ENCODE peak calls at places on chromosomes 6 and 20, in four cellular contexts. J is epithelial cell of esophagus, Y is astrocyte of the spinal cord, Z is GM12865. W is an unnamed sample.

GRCh38 chr6:169723991-169724553 is at the start of gene PHF10:
- DNase-seq in J (peak), Y (no peak), Z (peak), W (peak)

GRCh38 chr6:155495011-155495768 is 39.6 kb upstream of the NOX3 start:
- DNase-seq in J (peak), Y (peak), Z (no peak), W (no peak)

GRCh38 chr6:17932362-17932852 is 55.0 kb downstream of the KIF13A start:
- DNase-seq in J (peak), Y (peak), Z (no peak), W (no peak)

GRCh38 chr20:35447082-35447789 is 8.2 kb upstream of the CEP250 start:
- DNase-seq in J (peak), Y (peak), Z (peak), W (peak)

GRCh38 chr20:37382539-37383120 is 36.7 kb downstream of the SRC start:
- DNase-seq in J (no peak), Y (no peak), Z (no peak), W (no peak)

GRCh38 chr6:147058786-147059434 is 145.3 kb upstream of the STXBP5 start:
- DNase-seq in J (peak), Y (no peak), Z (no peak), W (no peak)

GRCh38 chr20:2123720-2124119 is 22.1 kb downstream of the STK35 start:
- DNase-seq in J (no peak), Y (no peak), Z (no peak), W (no peak)

GRCh38 chr6:12296255-12296573 is 6.1 kb downstream of the EDN1 start:
- DNase-seq in J (peak), Y (peak), Z (no peak), W (no peak)

GRCh38 chr6:111727798-111728197 is 122.1 kb upstream of the TRAF3IP2 start:
- DNase-seq in J (no peak), Y (peak), Z (no peak), W (no peak)

GRCh38 chr20:24917797-24918578 is 31.1 kb upstream of the CST7 start:
- DNase-seq in J (peak), Y (peak), Z (peak), W (peak)

GRCh38 chr6:38509713-38510112 is 130.0 kb downstream of the BTBD9 start:
- DNase-seq in J (peak), Y (peak), Z (no peak), W (no peak)

GRCh38 chr6:136969930-136970329 is 47.8 kb downstream of the SLC35D3 start:
- DNase-seq in J (peak), Y (no peak), Z (no peak), W (no peak)

GRCh38 chr6:144352310-144352709 is 67.2 kb downstream of the UTRN start:
- DNase-seq in J (no peak), Y (no peak), Z (peak), W (no peak)

GRCh38 chr20:48774696-48775095 is 53.1 kb downstream of the PREX1 start:
- DNase-seq in J (no peak), Y (no peak), Z (no peak), W (no peak)

GRCh38 chr20:36369739-36370138 is 63.6 kb downstream of the DLGAP4 start:
- DNase-seq in J (no peak), Y (no peak), Z (no peak), W (no peak)

GRCh38 chr20:1187605-1188171 is 2.9 kb upstream of the TMEM74B start:
- DNase-seq in J (no peak), Y (no peak), Z (no peak), W (no peak)

GRCh38 chr20:57658447-57659130 is 38.4 kb upstream of the ZBP1 start:
- DNase-seq in J (no peak), Y (no peak), Z (no peak), W (no peak)

GRCh38 chr6:167115054-167115453 is 7.8 kb upstream of the CCR6 start:
- DNase-seq in J (no peak), Y (no peak), Z (no peak), W (no peak)

GRCh38 chr6:158219229-158219628 is 51.1 kb downstream of the GTF2H5 start:
- DNase-seq in J (peak), Y (peak), Z (no peak), W (no peak)

GRCh38 chr6:146871613-146872465 is 273.1 kb downstream of the ADGB start:
- DNase-seq in J (no peak), Y (peak), Z (no peak), W (no peak)

GRCh38 chr6:137699036-137699683 is 167.9 kb upstream of the TNFAIP3 start:
- DNase-seq in J (peak), Y (no peak), Z (peak), W (no peak)

GRCh38 chr20:10536531-10536930 is 101.4 kb downstream of the SLX4IP start:
- DNase-seq in J (peak), Y (peak), Z (no peak), W (no peak)

GRCh38 chr6:76351275-76351674 is 278.8 kb upstream of the IMPG1 start:
- DNase-seq in J (peak), Y (no peak), Z (peak), W (no peak)

GRCh38 chr20:32181606-32182005 is 25.9 kb downstream of the PLAGL2 start:
- DNase-seq in J (no peak), Y (no peak), Z (no peak), W (no peak)

GRCh38 chr6:28281288-28282064 is at the start of gene PGBD1:
- DNase-seq in J (peak), Y (peak), Z (peak), W (peak)

GRCh38 chr6:87274660-87275273 is 47.6 kb upstream of the SMIM8 start:
- DNase-seq in J (peak), Y (peak), Z (no peak), W (no peak)

GRCh38 chr20:51164732-51165530 is 142.0 kb upstream of the KCNG1 start:
- DNase-seq in J (no peak), Y (no peak), Z (no peak), W (no peak)

GRCh38 chr20:43761396-43762340 is 34.9 kb upstream of the GTSF1L start:
- DNase-seq in J (peak), Y (peak), Z (no peak), W (no peak)

GRCh38 chr20:50434653-50435396 is 75.4 kb upstream of the PTPN1 start:
- DNase-seq in J (peak), Y (peak), Z (no peak), W (no peak)

GRCh38 chr6:165049362-165049761 is 260.0 kb downstream of the C6orf118 start:
- DNase-seq in J (peak), Y (no peak), Z (peak), W (no peak)

GRCh38 chr20:44271915-44272663 is 25.0 kb downstream of the GDAP1L1 start:
- DNase-seq in J (no peak), Y (no peak), Z (no peak), W (no peak)

GRCh38 chr20:7937328-7937727 is 2.9 kb downstream of the HAO1 start:
- DNase-seq in J (no peak), Y (no peak), Z (no peak), W (no peak)

GRCh38 chr6:1481326-1481725 is 92.0 kb downstream of the FOXF2 start:
- DNase-seq in J (peak), Y (peak), Z (no peak), W (no peak)

GRCh38 chr20:41456341-41456740 is 89.7 kb upstream of the EMILIN3 start:
- DNase-seq in J (no peak), Y (no peak), Z (no peak), W (no peak)

GRCh38 chr20:44594730-44595129 is 12.4 kb downstream of the PKIG start:
- DNase-seq in J (peak), Y (peak), Z (peak), W (no peak)

GRCh38 chr20:3237958-3238615 is 903 bp downstream of the SLC4A11 start:
- DNase-seq in J (no peak), Y (no peak), Z (no peak), W (no peak)

GRCh38 chr6:156057869-156058268 is 602.2 kb upstream of the NOX3 start:
- DNase-seq in J (no peak), Y (peak), Z (no peak), W (no peak)

DNA sequence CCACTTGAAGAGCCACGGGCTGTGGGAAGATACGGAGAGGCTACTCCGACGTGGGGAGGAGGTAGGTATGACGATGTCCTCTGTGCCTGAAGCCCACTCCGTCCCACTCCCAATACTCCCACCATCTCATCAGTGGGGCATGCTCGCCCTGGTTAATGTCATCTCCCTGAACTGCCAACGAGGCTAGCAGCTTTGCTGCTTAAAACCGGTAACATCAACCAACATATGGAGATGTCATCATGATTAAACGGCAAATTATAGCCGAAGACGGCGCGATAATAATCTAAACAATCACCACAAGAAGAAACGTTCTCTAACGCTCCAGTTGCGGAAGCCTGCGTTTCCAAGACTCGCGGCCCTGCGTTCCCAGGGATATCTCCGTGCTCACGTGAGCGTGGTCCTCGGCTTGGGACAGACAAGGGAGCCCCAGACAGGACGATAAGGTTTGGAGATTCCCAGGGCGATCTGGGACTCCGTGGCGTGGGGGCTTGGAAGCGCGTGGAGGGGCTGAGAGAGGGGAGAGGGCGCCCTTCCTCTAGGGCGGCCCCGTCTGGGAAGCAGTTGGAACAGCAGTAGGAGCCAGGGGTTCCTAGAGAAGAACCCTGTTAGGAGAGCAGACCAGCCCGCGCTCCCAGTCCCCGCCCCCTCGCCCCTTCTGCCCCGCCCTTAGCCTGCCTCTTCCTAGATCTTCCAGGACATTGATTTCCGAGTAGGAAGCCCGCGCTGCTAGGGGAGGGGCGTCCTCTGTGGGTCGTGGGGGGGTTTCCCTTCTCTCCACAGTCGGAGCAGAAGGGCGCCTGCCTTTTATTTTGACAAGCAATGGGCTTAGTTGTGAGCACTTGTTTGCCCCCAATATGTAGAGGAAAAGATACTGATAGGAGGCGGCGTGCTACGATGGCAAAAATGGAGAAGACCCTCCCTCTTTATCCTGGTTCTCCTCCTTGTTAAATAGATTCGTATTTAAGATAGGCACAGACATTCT is 10.7 kb downstream of the NRN1 start:
- DNase-seq in J (peak), Y (peak), Z (no peak), W (no peak)
- TF ChIP-seq CTCF in J (peak), Y (peak), Z (no peak), W (no peak)

GRCh38 chr6:36610041-36610440 is 15.9 kb downstream of the SRSF3 start:
- DNase-seq in J (no peak), Y (no peak), Z (no peak), W (no peak)
- TF ChIP-seq CTCF in J (no peak), Y (no peak), Z (no peak), W (no peak)

DNA sequence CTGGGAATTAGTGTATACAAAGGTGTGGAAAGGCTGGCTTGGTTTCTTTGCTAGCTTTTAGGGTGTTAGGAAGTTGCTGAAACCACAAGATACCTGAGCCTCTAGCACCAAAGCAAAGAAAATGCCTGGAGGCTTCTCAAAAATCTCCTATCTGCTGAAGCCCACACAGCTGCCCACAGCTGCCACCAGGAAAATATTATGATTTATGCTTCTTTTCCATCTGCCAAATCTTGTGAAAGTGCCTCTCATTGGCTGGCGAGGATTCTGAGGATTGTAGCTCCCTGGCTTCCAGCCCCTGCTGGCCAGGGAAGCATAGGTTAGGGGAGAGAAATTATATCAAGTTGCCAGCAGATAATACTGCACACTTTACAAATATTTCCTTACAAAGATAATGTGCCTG is 98.5 kb downstream of the MRPL14 start:
- DNase-seq in J (no peak), Y (no peak), Z (no peak), W (no peak)
- TF ChIP-seq CTCF in J (no peak), Y (peak), Z (no peak), W (no peak)

DNA sequence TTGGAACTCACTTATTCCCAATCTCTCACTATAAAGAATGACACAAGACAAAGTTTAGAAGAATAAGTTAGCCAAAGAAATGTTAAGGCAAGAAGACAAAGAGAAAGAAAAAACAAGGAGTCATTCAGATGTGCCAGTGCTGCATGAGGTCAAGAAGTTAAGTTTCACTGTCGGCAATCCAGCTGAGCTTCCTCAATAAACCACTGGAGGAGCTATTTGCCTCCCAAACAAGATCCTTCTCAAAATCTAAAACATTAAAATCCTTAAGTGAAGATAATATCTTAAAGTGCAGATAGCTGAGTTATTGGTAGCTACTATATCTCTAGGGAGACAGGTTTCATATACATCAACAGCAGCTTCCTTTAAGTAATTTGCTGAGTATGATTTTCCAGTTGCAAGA is 512.3 kb downstream of the HDGFL1 start:
- DNase-seq in J (no peak), Y (no peak), Z (peak), W (no peak)
- TF ChIP-seq CTCF in J (peak), Y (peak), Z (no peak), W (no peak)

GRCh38 chr6:132666118-132666517 is 7.1 kb upstream of the TAAR1 start:
- DNase-seq in J (peak), Y (no peak), Z (no peak), W (no peak)

GRCh38 chr6:132675002-132675401 is 16.0 kb upstream of the TAAR1 start:
- DNase-seq in J (no peak), Y (no peak), Z (no peak), W (no peak)

GRCh38 chr6:132671295-132671694 is 12.3 kb upstream of the TAAR1 start:
- DNase-seq in J (no peak), Y (no peak), Z (no peak), W (no peak)

GRCh38 chr6:132673376-132674094 is 14.6 kb upstream of the TAAR1 start:
- DNase-seq in J (no peak), Y (no peak), Z (no peak), W (no peak)

GRCh38 chr6:132669690-132670291 is 10.8 kb upstream of the TAAR1 start:
- DNase-seq in J (peak), Y (peak), Z (peak), W (peak)
- TF ChIP-seq CTCF in J (peak), Y (peak), Z (peak), W (peak)

GRCh38 chr20:60718743-60719142 is 533.3 kb upstream of the CDH4 start:
- DNase-seq in J (no peak), Y (no peak), Z (no peak), W (no peak)
- TF ChIP-seq CTCF in J (no peak), Y (no peak), Z (no peak), W (no peak)

GRCh38 chr20:18304618-18305017 is 16.3 kb downstream of the ZNF133 start:
- DNase-seq in J (no peak), Y (no peak), Z (no peak), W (no peak)
- TF ChIP-seq CTCF in J (peak), Y (no peak), Z (peak), W (peak)

GRCh38 chr6:32825966-32826365 is 9.2 kb upstream of the HLA-DOB start:
- DNase-seq in J (peak), Y (peak), Z (no peak), W (no peak)
- TF ChIP-seq CTCF in J (peak), Y (peak), Z (peak), W (peak)

GRCh38 chr6:47079638-47080037 is 37.5 kb upstream of the ADGRF1 start:
- DNase-seq in J (no peak), Y (no peak), Z (no peak), W (no peak)
- TF ChIP-seq CTCF in J (no peak), Y (no peak), Z (no peak), W (no peak)

DNA sequence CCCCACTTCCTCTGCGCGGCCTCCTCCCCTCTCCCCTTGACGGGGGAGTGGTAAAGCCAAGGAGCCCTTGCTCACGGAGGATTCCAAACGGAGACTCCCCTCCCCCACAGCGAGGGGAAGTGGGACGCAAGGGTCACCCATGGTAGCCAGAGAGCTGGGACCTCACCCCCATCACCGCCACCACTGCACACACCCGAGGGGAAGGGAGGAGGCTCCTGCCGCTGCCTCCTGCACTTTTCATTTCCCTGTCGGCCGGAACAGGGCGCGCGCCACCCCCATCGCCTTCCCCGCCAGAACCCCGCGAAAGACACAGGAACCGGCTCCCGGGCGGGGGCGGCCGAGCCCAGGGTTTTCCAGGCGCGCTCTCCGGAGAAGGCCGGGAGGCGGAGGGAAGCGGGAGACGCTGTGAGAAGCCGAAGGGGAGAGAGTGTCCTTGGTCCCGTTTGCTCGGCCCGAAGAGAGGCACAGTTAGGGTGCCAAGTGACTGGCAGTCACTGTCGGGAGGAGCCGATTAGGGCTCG is 789 bp downstream of the CCND3 start:
- DNase-seq in J (peak), Y (peak), Z (peak), W (peak)
- TF ChIP-seq CTCF in J (no peak), Y (no peak), Z (no peak), W (no peak)